ENCODE peak calls at places on chromosome 21, in four cellular contexts. M is GM12878, P is IMR-90, B is K562. O is an unnamed sample.

GRCh38 chr21:19468981-19469715 is 1065.6 kb upstream of the TMPRSS15 start:
- DNase-seq in M (no peak), P (no peak), B (no peak), O (no peak)

GRCh38 chr21:22056904-22057303 is 1058.7 kb downstream of the NCAM2 start:
- DNase-seq in M (no peak), P (no peak), B (no peak), O (no peak)

GRCh38 chr21:39041815-39042214 is 141.4 kb downstream of the PSMG1 start:
- DNase-seq in M (no peak), P (no peak), B (no peak), O (no peak)

GRCh38 chr21:26280715-26281310 is 110.2 kb upstream of the APP start:
- DNase-seq in M (no peak), P (no peak), B (no peak), O (no peak)

GRCh38 chr21:26513212-26513611 is 59.9 kb downstream of the CYYR1 start:
- DNase-seq in M (no peak), P (no peak), B (no peak), O (peak)

GRCh38 chr21:46139686-46140085 is 15.7 kb downstream of the FTCD start:
- DNase-seq in M (no peak), P (no peak), B (no peak), O (no peak)

GRCh38 chr21:43865471-43866181 is 603 bp downstream of the AGPAT3 start:
- DNase-seq in M (no peak), P (peak), B (peak), O (no peak)

GRCh38 chr21:42513985-42514882 is 582 bp downstream of the SLC37A1 start:
- DNase-seq in M (no peak), P (no peak), B (peak), O (peak)

GRCh38 chr21:37469441-37469840 is 102.9 kb downstream of the DYRK1A start:
- DNase-seq in M (no peak), P (no peak), B (no peak), O (no peak)

GRCh38 chr21:38985423-38986378 is 180.0 kb downstream of the ETS2 start:
- DNase-seq in M (peak), P (peak), B (peak), O (no peak)

GRCh38 chr21:21179619-21180336 is 181.6 kb downstream of the NCAM2 start:
- DNase-seq in M (no peak), P (no peak), B (no peak), O (no peak)

GRCh38 chr21:15520811-15521643 is 208.8 kb upstream of the USP25 start:
- DNase-seq in M (no peak), P (peak), B (peak), O (no peak)

GRCh38 chr21:39000496-39000895 is 182.8 kb downstream of the PSMG1 start:
- DNase-seq in M (no peak), P (peak), B (no peak), O (peak)

GRCh38 chr21:25870084-25870483 is 135.3 kb downstream of the GABPA start:
- DNase-seq in M (no peak), P (no peak), B (no peak), O (no peak)

GRCh38 chr21:34531399-34531798 is 19.4 kb upstream of the KCNE1 start:
- DNase-seq in M (no peak), P (no peak), B (no peak), O (peak)

GRCh38 chr21:27339902-27340301 is 373.0 kb upstream of the ADAMTS5 start:
- DNase-seq in M (no peak), P (peak), B (no peak), O (no peak)

GRCh38 chr21:38955495-38955894 is 149.8 kb downstream of the ETS2 start:
- DNase-seq in M (no peak), P (peak), B (no peak), O (no peak)

GRCh38 chr21:25809013-25809412 is 74.2 kb downstream of the GABPA start:
- DNase-seq in M (no peak), P (peak), B (no peak), O (no peak)

GRCh38 chr21:26116456-26117011 is 54.0 kb downstream of the APP start:
- DNase-seq in M (no peak), P (peak), B (no peak), O (no peak)

GRCh38 chr21:43345746-43346409 is 81.1 kb downstream of the SIK1 start:
- DNase-seq in M (no peak), P (peak), B (peak), O (peak)

GRCh38 chr21:38308010-38308784 is 51.4 kb downstream of the KCNJ15 start:
- DNase-seq in M (no peak), P (peak), B (no peak), O (peak)

GRCh38 chr21:38834725-38835124 is 29.0 kb downstream of the ETS2 start:
- DNase-seq in M (no peak), P (no peak), B (no peak), O (no peak)

GRCh38 chr21:35932232-35932911 is 128.0 kb downstream of the SETD4 start:
- DNase-seq in M (peak), P (peak), B (no peak), O (peak)

GRCh38 chr21:35984654-35985366 is 75.5 kb downstream of the SETD4 start:
- DNase-seq in M (no peak), P (no peak), B (no peak), O (no peak)

GRCh38 chr21:46215436-46216131 is 13.0 kb downstream of the LSS start:
- DNase-seq in M (no peak), P (no peak), B (no peak), O (no peak)

GRCh38 chr21:34187935-34188334 is 114.6 kb downstream of the MRPS6 start:
- DNase-seq in M (no peak), P (no peak), B (no peak), O (no peak)

GRCh38 chr21:19275065-19275464 is 871.5 kb upstream of the TMPRSS15 start:
- DNase-seq in M (no peak), P (no peak), B (no peak), O (no peak)

GRCh38 chr21:36877741-36878140 is 88.7 kb downstream of the HLCS start:
- DNase-seq in M (no peak), P (no peak), B (no peak), O (no peak)

GRCh38 chr21:26194811-26195251 is 24.3 kb upstream of the APP start:
- DNase-seq in M (no peak), P (peak), B (no peak), O (no peak)

GRCh38 chr21:26067836-26068401 is 102.7 kb downstream of the APP start:
- DNase-seq in M (peak), P (no peak), B (no peak), O (peak)

GRCh38 chr21:15732290-15732995 is 2.7 kb downstream of the USP25 start:
- DNase-seq in M (peak), P (peak), B (no peak), O (peak)

GRCh38 chr21:27795418-27795817 is 828.5 kb upstream of the ADAMTS5 start:
- DNase-seq in M (no peak), P (no peak), B (no peak), O (no peak)

GRCh38 chr21:35508389-35508888 is 459.3 kb upstream of the RUNX1 start:
- DNase-seq in M (no peak), P (peak), B (peak), O (no peak)

DNA sequence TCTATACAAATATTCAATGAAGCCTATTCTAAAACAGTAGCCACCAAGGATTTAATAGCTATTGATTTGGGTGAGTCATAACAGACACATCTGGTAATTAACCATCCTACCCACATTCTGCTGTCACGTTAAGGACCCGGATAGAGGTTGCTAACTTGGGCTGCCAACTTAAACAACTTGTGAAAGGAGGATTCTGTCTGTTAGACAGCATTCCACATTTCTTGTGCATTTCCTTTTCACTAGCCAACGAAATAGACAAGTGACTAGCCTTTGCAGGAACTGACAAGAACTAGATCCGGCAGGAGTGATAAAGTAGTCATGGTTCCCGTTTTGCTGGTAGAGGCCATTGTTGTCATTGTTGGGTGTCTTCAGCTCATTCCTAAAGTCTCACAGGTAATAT is 9.5 kb downstream of the DSCAM start:
- DNase-seq in M (no peak), P (no peak), B (no peak), O (no peak)
- TF ChIP-seq FOS in M (no peak), P (no peak), B (no peak), O (no peak)

DNA sequence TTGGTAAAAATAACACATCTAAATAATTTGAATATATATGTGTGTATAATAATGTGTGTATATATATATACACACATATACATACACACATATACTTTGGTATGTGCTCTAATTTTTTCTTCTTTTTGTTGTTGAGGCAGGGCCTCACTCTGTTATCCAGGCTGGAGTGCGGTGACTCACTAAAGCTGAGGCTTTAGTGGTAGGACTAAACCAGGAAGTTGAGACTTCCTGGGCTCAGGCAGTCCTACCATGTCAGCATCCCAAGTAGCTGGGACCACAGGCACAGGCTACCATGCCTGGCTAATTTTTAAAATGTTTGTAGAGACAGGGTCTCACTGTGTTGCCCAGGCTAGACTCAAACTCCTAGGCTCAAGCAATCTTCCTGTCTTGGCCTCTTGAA is 46.7 kb upstream of the CXADR start:
- DNase-seq in M (no peak), P (peak), B (no peak), O (no peak)
- H3K27ac ChIP-seq in M (no peak), P (peak), B (no peak), O (no peak)

GRCh38 chr21:18153063-18153462 is 91.6 kb upstream of the CHODL start:
- DNase-seq in M (no peak), P (no peak), B (no peak), O (peak)
- TF ChIP-seq FOS in M (no peak), P (no peak), B (no peak), O (no peak)

GRCh38 chr21:44957047-44957831 is 17.4 kb downstream of the SLX9 start:
- DNase-seq in M (no peak), P (no peak), B (no peak), O (no peak)
- H3K27ac ChIP-seq in M (no peak), P (no peak), B (no peak), O (no peak)

GRCh38 chr21:32516729-32517649 is 68.3 kb downstream of the TCP10L start:
- DNase-seq in M (no peak), P (peak), B (no peak), O (peak)
- TF ChIP-seq FOS in M (no peak), P (peak), B (no peak), O (peak)

DNA sequence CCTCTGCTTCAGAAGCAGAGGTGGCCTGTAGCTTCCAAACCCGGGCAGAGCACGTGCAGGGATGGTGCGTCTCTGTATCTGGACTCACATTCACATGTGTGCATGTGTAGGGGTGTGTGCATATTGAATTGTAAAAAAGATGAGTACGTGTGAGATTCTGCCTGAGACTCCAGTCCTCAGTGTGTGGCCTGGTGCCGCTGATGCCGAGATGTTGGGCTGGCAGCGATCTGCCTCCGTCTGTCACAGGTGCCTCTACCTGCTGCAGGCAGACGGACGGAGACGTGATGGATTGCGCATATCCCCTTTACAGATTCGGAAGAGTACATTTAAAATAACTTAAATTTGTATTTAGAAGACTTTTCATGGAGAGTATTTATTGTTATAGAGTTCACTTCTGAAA is 53.6 kb downstream of the ADARB1 start:
- DNase-seq in M (no peak), P (no peak), B (no peak), O (no peak)
- H3K27ac ChIP-seq in M (no peak), P (no peak), B (no peak), O (no peak)

GRCh38 chr21:28799926-28800325 is 192.8 kb downstream of the LTN1 start:
- DNase-seq in M (no peak), P (no peak), B (no peak), O (no peak)

GRCh38 chr21:28810826-28811524 is 181.7 kb downstream of the LTN1 start:
- DNase-seq in M (no peak), P (no peak), B (no peak), O (no peak)

GRCh38 chr21:28801906-28802305 is 190.8 kb downstream of the LTN1 start:
- DNase-seq in M (no peak), P (peak), B (no peak), O (no peak)

GRCh38 chr21:28804089-28804670 is 188.5 kb downstream of the LTN1 start:
- DNase-seq in M (no peak), P (no peak), B (no peak), O (no peak)

GRCh38 chr21:28805885-28806284 is 186.8 kb downstream of the LTN1 start:
- DNase-seq in M (no peak), P (peak), B (no peak), O (no peak)
- TF ChIP-seq FOS in M (no peak), P (peak), B (no peak), O (no peak)

DNA sequence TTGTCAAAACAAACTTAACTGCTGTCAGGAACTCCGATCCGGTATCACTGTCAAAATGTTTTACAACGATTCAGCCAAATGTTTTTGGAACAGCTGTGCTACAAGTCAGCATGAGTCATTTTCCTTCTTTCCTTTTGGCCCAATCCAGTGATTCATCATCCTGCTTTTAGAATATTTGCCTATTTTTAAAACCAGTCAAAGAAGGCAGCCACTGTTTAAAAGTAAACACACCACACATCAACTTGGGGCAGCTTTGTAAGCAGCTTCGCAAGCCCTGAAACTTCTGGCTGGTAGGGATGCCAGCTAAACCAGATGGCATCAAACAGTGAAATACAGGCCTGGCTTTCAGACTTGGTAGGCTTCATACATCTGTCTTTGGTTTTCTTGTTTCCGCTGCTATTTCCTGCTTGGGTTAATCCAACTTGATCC is 14.9 kb downstream of the MAP3K7CL start:
- DNase-seq in M (no peak), P (peak), B (no peak), O (peak)
- H3K27ac ChIP-seq in M (no peak), P (peak), B (no peak), O (peak)